ENCODE peak calls at places on chromosomes 13 and 19, in seven cellular contexts. B is cardiac muscle cell, R is mesothelial cell of epicardium, G is PC-3, L is transverse colon, J is AG04450, H is dorsolateral prefrontal cortex. Y is an unnamed sample.

GRCh38 chr13:34410653-34411052 is 531.4 kb upstream of the NBEA start:
- DNase-seq in B (peak), G (no peak), H (no peak), J (no peak), R (no peak), L (no peak), Y (no peak)

GRCh38 chr19:29576043-29576442 is 30.0 kb upstream of the POP4 start:
- DNase-seq in L (no peak), J (no peak), R (no peak), G (no peak), H (peak), B (no peak), Y (no peak)

GRCh38 chr19:54426291-54426918 is 11.1 kb downstream of the TTYH1 start:
- DNase-seq in B (no peak), J (no peak), G (peak), R (no peak), L (no peak), H (no peak), Y (no peak)

GRCh38 chr13:39616087-39616694 is 13.2 kb upstream of the LHFPL6 start:
- DNase-seq in B (peak), H (no peak), G (peak), J (peak), R (no peak), L (peak), Y (peak)

GRCh38 chr13:23572836-23573235 is 2.6 kb downstream of the TNFRSF19 start:
- DNase-seq in L (no peak), H (no peak), J (no peak), R (no peak), B (no peak), G (no peak), Y (no peak)

GRCh38 chr19:38956264-38956663 is 19.3 kb downstream of the FBXO17 start:
- DNase-seq in J (no peak), H (no peak), B (no peak), G (no peak), L (no peak), R (no peak), Y (no peak)

GRCh38 chr19:32311371-32311770 is 34.0 kb upstream of the ZNF507 start:
- DNase-seq in R (no peak), L (no peak), J (no peak), H (no peak), B (no peak), G (no peak), Y (no peak)

GRCh38 chr13:51764184-51765141 is 39.5 kb downstream of the DHRS12 start:
- DNase-seq in G (peak), J (peak), B (peak), H (peak), R (no peak), L (peak), Y (peak)

GRCh38 chr13:76828316-76828741 is 57.9 kb downstream of the KCTD12 start:
- DNase-seq in G (no peak), B (no peak), R (no peak), L (no peak), J (no peak), H (no peak), Y (no peak)

GRCh38 chr13:71864094-71864980 is 2.7 kb downstream of the DACH1 start:
- DNase-seq in G (no peak), R (peak), L (peak), J (no peak), H (no peak), B (peak), Y (peak)

GRCh38 chr19:41870401-41870873 is 6.6 kb upstream of the CD79A start:
- DNase-seq in B (peak), J (no peak), H (no peak), G (peak), L (no peak), R (no peak), Y (no peak)

GRCh38 chr13:85266771-85267170 is 532.4 kb downstream of the SLITRK6 start:
- DNase-seq in H (no peak), G (no peak), R (no peak), L (no peak), J (no peak), B (no peak), Y (no peak)

GRCh38 chr13:97466782-97467181 is 32.8 kb downstream of the RAP2A start:
- DNase-seq in H (no peak), J (no peak), R (no peak), G (no peak), B (no peak), L (no peak), Y (no peak)

GRCh38 chr13:42392706-42393572 is 121.0 kb downstream of the AKAP11 start:
- DNase-seq in L (no peak), J (no peak), H (no peak), G (no peak), B (no peak), R (no peak), Y (no peak)

GRCh38 chr13:101829484-101829883 is 377.0 kb downstream of the ITGBL1 start:
- DNase-seq in R (no peak), J (no peak), L (no peak), H (no peak), G (no peak), B (no peak), Y (no peak)

GRCh38 chr19:46983097-46983496 is 36.5 kb upstream of the NPAS1 start:
- DNase-seq in B (no peak), L (no peak), H (no peak), R (no peak), J (no peak), G (no peak), Y (no peak)

GRCh38 chr13:92989301-92989700 is 237.3 kb upstream of the GPC6 start:
- DNase-seq in B (no peak), L (no peak), G (no peak), R (no peak), J (no peak), H (no peak), Y (no peak)

GRCh38 chr19:13623686-13624405 is 117.6 kb upstream of the CACNA1A start:
- DNase-seq in H (no peak), G (no peak), R (no peak), J (no peak), L (no peak), B (no peak), Y (peak)

GRCh38 chr13:35978607-35979316 is 152.4 kb downstream of the DCLK1 start:
- DNase-seq in R (no peak), B (peak), L (no peak), H (no peak), J (no peak), G (peak), Y (no peak)

GRCh38 chr19:57241181-57241580 is 749 bp downstream of the ZNF805 start:
- DNase-seq in B (peak), R (no peak), L (no peak), H (no peak), G (no peak), J (no peak), Y (no peak)

GRCh38 chr19:2012941-2013682 is 2.4 kb downstream of the BTBD2 start:
- DNase-seq in G (no peak), H (no peak), J (no peak), B (no peak), L (no peak), R (no peak), Y (no peak)

GRCh38 chr19:48842744-48843162 is 6.5 kb upstream of the HSD17B14 start:
- DNase-seq in R (no peak), L (peak), B (peak), J (no peak), G (peak), H (no peak), Y (peak)

GRCh38 chr19:39430675-39431593 is 4.8 kb downstream of the RPS16 start:
- DNase-seq in R (no peak), G (peak), L (peak), B (peak), J (peak), H (no peak), Y (no peak)

GRCh38 chr13:95150555-95150954 is 150.7 kb downstream of the ABCC4 start:
- DNase-seq in H (no peak), B (no peak), G (peak), R (no peak), L (no peak), J (no peak), Y (no peak)

GRCh38 chr13:33676045-33676699 is 141.8 kb upstream of the RFC3 start:
- DNase-seq in R (no peak), H (no peak), L (peak), B (peak), G (peak), J (no peak), Y (no peak)

GRCh38 chr19:38684078-38684861 is 36.8 kb downstream of the ACTN4 start:
- DNase-seq in G (peak), R (no peak), J (no peak), H (no peak), B (peak), L (peak), Y (no peak)

GRCh38 chr19:51808333-51808986 is 13.5 kb downstream of the FPR3 start:
- DNase-seq in L (no peak), H (no peak), J (no peak), R (no peak), B (peak), G (peak), Y (no peak)

GRCh38 chr19:28140201-28140600 is 1072.8 kb downstream of the UQCRFS1 start:
- DNase-seq in J (no peak), G (no peak), H (no peak), L (no peak), R (no peak), B (no peak), Y (no peak)

GRCh38 chr13:76943646-76944045 is 4.7 kb upstream of the ACOD1 start:
- DNase-seq in B (no peak), L (no peak), H (no peak), J (no peak), G (peak), R (no peak), Y (no peak)

GRCh38 chr19:42143341-42144234 is 11.3 kb upstream of the POU2F2 start:
- DNase-seq in B (peak), L (no peak), R (no peak), H (no peak), J (no peak), G (peak), Y (no peak)

GRCh38 chr13:26498524-26499208 is 58.8 kb upstream of the WASF3 start:
- DNase-seq in G (no peak), J (no peak), L (no peak), R (no peak), H (no peak), B (peak), Y (no peak)

GRCh38 chr19:42343344-42344110 is 18.1 kb downstream of the MEGF8 start:
- DNase-seq in J (no peak), L (no peak), R (no peak), H (no peak), G (no peak), B (no peak), Y (no peak)

GRCh38 chr19:35027851-35028599 is 2.2 kb upstream of the SCN1B start:
- DNase-seq in B (peak), H (no peak), R (no peak), J (no peak), L (no peak), G (peak), Y (no peak)

GRCh38 chr19:18865106-18865972 is 30.6 kb downstream of the CERS1 start:
- DNase-seq in L (no peak), G (no peak), R (no peak), H (no peak), B (no peak), J (no peak), Y (no peak)

GRCh38 chr19:18867199-18867598 is 28.8 kb downstream of the CERS1 start:
- DNase-seq in L (no peak), R (no peak), G (no peak), B (no peak), H (no peak), J (no peak), Y (no peak)

GRCh38 chr19:18867751-18868150 is 28.2 kb downstream of the CERS1 start:
- DNase-seq in G (no peak), L (no peak), H (no peak), J (no peak), B (no peak), R (no peak), Y (no peak)

GRCh38 chr19:18865973-18866799 is 29.8 kb downstream of the CERS1 start:
- DNase-seq in R (peak), J (no peak), G (peak), H (no peak), B (peak), L (peak), Y (peak)

GRCh38 chr19:18866800-18867123 is 29.2 kb downstream of the CERS1 start:
- DNase-seq in G (no peak), J (no peak), B (no peak), H (no peak), R (no peak), L (no peak), Y (no peak)
- TF ChIP-seq CTCF in G (peak), J (no peak), B (no peak), H (no peak), R (no peak), L (peak), Y (peak)

GRCh38 chr13:31923134-31923763 is 108.3 kb upstream of the FRY start:
- DNase-seq in L (no peak), G (no peak), H (no peak), J (no peak), R (no peak), B (no peak), Y (no peak)

GRCh38 chr13:31927219-31927653 is 104.3 kb upstream of the FRY start:
- DNase-seq in R (no peak), H (no peak), G (no peak), B (no peak), L (no peak), J (no peak), Y (no peak)

GRCh38 chr13:31922724-31923123 is 108.8 kb upstream of the FRY start:
- DNase-seq in H (no peak), G (no peak), R (no peak), B (no peak), L (no peak), J (no peak), Y (no peak)

GRCh38 chr13:31929031-31929770 is 102.4 kb upstream of the FRY start:
- DNase-seq in G (no peak), L (no peak), H (no peak), R (no peak), B (no peak), J (no peak), Y (no peak)

DNA sequence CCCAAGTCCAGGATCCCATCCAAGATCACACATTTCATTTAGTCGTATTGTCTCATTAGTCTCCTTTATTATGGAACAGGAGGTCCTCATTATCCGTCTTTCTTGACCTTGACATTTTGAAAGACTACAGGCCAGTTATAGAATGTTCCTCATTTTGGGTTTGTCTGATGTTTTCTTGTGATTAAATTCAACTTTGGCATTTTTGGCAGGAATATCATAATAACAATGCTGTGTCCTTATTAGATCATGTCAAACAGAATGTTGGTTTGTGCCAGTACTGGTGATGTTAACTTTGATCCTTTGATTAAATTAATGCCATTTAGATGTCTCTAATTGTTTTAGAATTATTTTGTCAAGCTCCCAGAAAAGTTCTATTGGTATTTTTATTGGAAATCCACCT is 106.5 kb upstream of the FRY start:
- DNase-seq in L (no peak), R (no peak), B (no peak), J (no peak), H (no peak), G (no peak), Y (no peak)
- TF ChIP-seq CTCF in L (no peak), R (no peak), B (no peak), J (no peak), H (no peak), G (no peak), Y (no peak)

GRCh38 chr13:46961719-46962118 is 64.9 kb upstream of the HTR2A start:
- DNase-seq in L (no peak), G (peak), B (peak), H (no peak), R (no peak), J (no peak), Y (no peak)

GRCh38 chr13:46963874-46964273 is 67.0 kb upstream of the HTR2A start:
- DNase-seq in G (no peak), R (no peak), L (no peak), B (no peak), H (no peak), J (no peak), Y (no peak)

GRCh38 chr13:46964789-46965527 is 68.1 kb upstream of the HTR2A start:
- DNase-seq in H (no peak), G (peak), R (no peak), J (no peak), L (no peak), B (peak), Y (no peak)

GRCh38 chr13:46962286-46962941 is 65.6 kb upstream of the HTR2A start:
- DNase-seq in B (peak), J (no peak), R (no peak), L (no peak), G (peak), H (no peak), Y (no peak)
- TF ChIP-seq CTCF in B (peak), J (peak), R (peak), L (no peak), G (peak), H (no peak), Y (no peak)

DNA sequence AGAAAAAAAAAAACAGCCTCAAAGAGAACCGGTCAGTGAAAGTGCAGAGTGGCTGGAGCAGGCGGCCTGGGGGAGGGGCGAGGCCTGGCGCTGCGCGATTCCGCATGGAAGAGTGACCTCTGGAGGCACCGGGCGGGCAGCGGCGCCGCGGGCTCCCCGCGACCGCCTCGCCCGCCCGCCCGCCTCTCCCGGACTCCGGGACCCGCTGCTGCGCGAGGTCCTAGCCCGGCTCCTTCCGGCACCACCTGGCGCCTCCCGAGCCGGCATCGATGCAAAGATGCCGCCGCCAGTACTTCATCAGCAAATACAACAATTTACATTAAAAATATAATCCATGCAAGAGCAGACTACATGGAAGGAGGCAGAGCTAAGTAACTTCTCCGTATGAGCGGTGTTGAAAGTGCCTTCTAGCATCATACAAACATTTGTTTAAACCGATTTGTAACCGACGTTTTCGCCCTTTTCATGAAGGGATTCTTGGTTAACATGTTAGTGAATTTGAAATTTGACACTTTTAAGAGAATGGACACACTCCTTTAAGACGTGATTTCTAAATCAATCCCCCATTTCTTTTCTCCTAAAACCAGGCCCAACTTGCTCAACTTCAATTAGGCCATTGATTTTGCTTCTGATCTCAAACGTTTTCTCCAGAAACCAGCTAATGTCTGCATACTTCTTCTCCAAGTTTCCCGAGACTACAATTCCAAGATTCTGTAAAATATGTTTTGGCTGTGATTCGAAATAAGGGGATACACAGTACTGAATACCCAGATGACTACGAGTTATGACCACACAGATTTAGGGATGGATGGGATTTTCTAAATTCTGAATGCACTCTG is 2.1 kb downstream of the EFNB2 start:
- DNase-seq in J (peak), R (peak), H (peak), L (peak), G (peak), B (peak), Y (peak)
- TF ChIP-seq CTCF in J (peak), R (peak), H (peak), L (peak), G (peak), B (peak), Y (peak)

GRCh38 chr19:3222709-3223108 is 1.8 kb upstream of the CELF5 start:
- DNase-seq in L (no peak), R (no peak), H (no peak), J (no peak), G (no peak), B (no peak), Y (no peak)

GRCh38 chr19:3220576-3220975 is 3.9 kb upstream of the CELF5 start:
- DNase-seq in R (no peak), J (no peak), G (no peak), H (no peak), L (no peak), B (no peak), Y (no peak)

GRCh38 chr19:3225677-3226093 is 1.2 kb downstream of the CELF5 start:
- DNase-seq in G (no peak), H (no peak), J (no peak), R (no peak), L (no peak), B (no peak), Y (no peak)

GRCh38 chr19:3227054-3227626 is 2.7 kb downstream of the CELF5 start:
- DNase-seq in J (no peak), L (no peak), H (no peak), R (no peak), G (no peak), B (no peak), Y (no peak)

DNA sequence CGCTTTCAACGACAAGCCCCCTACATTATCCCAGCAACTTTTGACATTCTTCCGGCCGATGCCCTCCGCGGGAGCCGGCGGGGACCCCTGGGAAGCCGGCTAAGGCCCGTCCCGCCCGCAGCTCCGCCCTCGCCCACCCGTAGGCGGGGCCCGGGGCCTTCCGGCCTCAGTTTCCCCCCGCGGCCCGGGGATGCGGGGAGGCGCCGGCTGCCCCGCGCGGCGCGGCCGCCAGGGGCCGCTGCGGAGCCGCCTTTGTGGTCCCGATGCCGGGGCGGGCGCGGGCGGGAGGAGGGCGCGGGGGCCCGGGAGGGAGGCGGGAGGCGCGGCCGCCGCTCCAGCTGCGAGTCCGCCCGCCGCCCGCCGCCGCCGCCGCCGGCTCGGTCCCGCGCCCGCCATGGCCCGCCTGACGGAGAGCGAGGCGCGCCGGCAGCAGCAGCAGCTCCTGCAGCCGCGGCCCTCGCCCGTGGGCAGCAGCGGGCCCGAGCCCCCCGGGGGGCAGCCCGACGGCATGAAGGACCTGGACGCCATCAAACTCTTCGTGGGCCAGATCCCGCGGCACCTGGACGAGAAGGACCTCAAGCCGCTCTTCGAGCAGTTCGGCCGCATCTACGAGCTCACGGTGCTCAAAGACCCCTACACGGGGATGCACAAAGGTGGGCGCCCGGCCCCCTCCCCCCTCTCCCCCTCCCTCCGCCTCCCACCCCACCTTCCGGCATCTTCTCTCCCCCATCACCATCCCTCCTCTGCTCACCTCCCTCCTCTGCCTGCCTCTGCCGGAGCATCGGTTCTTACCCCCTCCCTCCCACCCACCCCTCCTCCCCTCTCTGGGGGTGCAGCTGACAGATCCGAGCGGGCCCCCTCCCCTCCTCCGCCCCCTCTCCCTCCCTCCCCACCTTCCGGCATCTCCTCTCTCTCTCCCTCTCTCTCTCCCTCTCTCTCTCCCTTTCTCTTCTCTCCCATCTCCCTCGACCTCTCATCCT is at the start of gene CELF5:
- DNase-seq in R (peak), G (peak), L (peak), H (peak), J (no peak), B (peak), Y (peak)
- TF ChIP-seq CTCF in R (peak), G (no peak), L (peak), H (peak), J (peak), B (no peak), Y (peak)

Y was measured in glutamatergic neuron.